ENCODE peak calls at places on chromosomes 1 and 21, in four cellular contexts. U, I, K and E are unnamed samples.

GRCh38 chr21:42191978-42192595 is 26.9 kb upstream of the ABCG1 start:
- DNase-seq in U (no peak), I (no peak), K (no peak), E (no peak)

GRCh38 chr1:213387380-213388015 is 336.5 kb downstream of the RPS6KC1 start:
- DNase-seq in U (no peak), I (no peak), K (no peak), E (no peak)

GRCh38 chr21:44925027-44925755 is 4.5 kb upstream of the ITGB2 start:
- DNase-seq in U (no peak), I (no peak), K (peak), E (no peak)

GRCh38 chr1:182968151-182968741 is 15.3 kb upstream of the SHCBP1L start:
- DNase-seq in U (no peak), I (no peak), K (peak), E (peak)

GRCh38 chr1:209072481-209072880 is 511.0 kb upstream of the CAMK1G start:
- DNase-seq in U (no peak), I (no peak), K (no peak), E (no peak)

GRCh38 chr1:234521802-234522185 is 42.8 kb upstream of the TARBP1 start:
- DNase-seq in U (no peak), I (no peak), K (no peak), E (no peak)

GRCh38 chr1:82059931-82060330 is 259.2 kb downstream of the ADGRL2 start:
- DNase-seq in U (no peak), I (no peak), K (no peak), E (no peak)

GRCh38 chr1:228035844-228036243 is 29.0 kb downstream of the WNT3A start:
- DNase-seq in U (peak), I (no peak), K (no peak), E (no peak)

GRCh38 chr1:206537141-206537540 is 29.8 kb downstream of the RASSF5 start:
- DNase-seq in U (no peak), I (no peak), K (peak), E (no peak)

DNA sequence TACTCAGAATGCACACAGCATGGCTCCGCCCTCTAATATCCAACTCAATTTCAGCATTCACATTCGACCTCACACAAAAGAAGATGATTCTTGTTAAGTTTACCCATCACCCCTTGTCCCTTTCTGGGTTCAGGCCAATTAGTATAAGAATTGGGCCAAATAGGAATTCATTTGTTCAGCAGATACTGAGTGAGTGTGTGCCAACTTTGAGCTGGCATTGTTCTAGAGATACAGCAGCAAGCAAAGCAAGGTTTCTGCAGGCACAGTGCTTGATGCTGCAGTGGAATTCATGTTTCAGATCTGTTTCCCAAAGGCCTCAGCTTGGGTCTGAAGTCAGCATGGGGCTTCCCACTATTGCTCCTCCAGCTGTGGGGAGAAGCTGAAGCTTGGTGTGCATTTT is 6.5 kb downstream of the FNDC7 start:
- DNase-seq in U (no peak), I (no peak), K (peak), E (no peak)
- H2BK15ac ChIP-seq in U (no peak), I (no peak), K (peak), E (no peak)

GRCh38 chr1:181073638-181074037 is 14.9 kb upstream of the IER5 start:
- DNase-seq in U (no peak), I (no peak), K (peak), E (no peak)

GRCh38 chr1:181077576-181078242 is 10.8 kb upstream of the IER5 start:
- DNase-seq in U (no peak), I (no peak), K (peak), E (peak)

GRCh38 chr1:181076852-181077251 is 11.6 kb upstream of the IER5 start:
- DNase-seq in U (no peak), I (no peak), K (no peak), E (no peak)

GRCh38 chr1:181079382-181079781 is 9.1 kb upstream of the IER5 start:
- DNase-seq in U (no peak), I (no peak), K (peak), E (no peak)

GRCh38 chr1:181075727-181076350 is 12.7 kb upstream of the IER5 start:
- DNase-seq in U (no peak), I (no peak), K (no peak), E (no peak)
- H2BK15ac ChIP-seq in U (no peak), I (no peak), K (peak), E (no peak)

GRCh38 chr1:246989901-246990300 is 18.0 kb downstream of the ZNF695 start:
- DNase-seq in U (no peak), I (no peak), K (no peak), E (no peak)
- H2BK15ac ChIP-seq in U (no peak), I (no peak), K (no peak), E (no peak)

DNA sequence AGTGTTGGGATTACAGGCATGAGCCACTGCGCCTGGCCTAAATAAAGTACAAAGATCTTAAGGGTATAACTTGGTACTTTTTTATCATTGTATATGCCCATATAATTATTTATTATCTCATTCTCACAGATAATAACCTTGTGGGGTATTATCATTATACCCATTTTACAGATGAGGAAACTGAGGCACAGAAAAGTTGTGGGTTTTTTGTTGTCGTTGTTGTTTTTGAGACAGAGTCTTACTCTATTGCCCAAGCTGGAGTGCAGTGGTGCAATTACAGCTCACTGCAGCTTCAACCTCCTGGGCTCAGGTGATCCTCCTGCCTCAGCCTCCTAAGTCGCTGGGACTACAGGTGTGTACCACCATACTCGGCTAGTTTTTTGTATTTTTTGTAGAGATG is 4.1 kb downstream of the CGN start:
- DNase-seq in U (no peak), I (no peak), K (no peak), E (no peak)
- H2BK15ac ChIP-seq in U (no peak), I (no peak), K (no peak), E (no peak)

GRCh38 chr1:8908388-8909151 is 30.1 kb upstream of the ENO1 start:
- DNase-seq in U (no peak), I (no peak), K (no peak), E (peak)
- H2BK15ac ChIP-seq in U (no peak), I (no peak), K (no peak), E (no peak)

DNA sequence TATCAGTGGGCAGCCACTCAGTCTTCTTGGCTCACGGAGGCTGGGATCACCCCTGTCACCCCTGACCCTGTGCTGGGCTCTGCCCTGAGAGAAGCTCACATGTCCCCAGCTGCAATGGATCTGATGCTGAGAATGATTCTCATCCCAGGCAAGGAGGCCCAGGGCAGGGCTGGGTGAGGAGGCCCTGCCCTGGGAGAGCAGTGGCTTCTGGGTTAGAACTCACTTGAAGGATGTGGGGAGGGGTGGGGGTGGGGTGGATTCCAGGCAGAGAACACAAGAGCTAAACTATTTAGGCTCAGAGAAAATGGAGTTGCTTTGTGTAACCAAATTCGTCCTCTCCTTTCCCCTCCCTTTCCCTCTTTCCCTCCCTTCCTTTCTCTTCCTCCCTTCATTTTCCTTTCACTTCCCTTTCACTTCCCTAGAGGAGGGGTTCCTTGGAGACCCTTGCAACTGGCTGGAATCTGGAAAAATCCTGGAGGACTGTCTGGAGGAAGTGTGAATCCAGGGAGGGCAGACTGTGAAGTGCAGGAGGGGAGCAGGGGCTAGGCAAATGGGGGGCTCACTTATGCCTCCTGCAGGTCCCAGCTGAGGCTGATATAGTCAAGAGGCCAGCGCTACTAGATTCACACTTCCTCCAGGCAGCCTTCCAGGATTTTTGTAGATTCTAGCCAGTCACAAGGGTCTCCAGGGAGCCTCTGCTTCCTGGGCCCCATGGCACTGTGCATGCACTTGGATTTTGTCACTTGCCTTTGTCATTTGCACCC is 47.0 kb downstream of the IGSF21 start:
- DNase-seq in U (no peak), I (no peak), K (no peak), E (peak)
- H2BK15ac ChIP-seq in U (no peak), I (peak), K (no peak), E (no peak)

GRCh38 chr1:236520445-236521005 is 3.3 kb upstream of the LGALS8 start:
- DNase-seq in U (no peak), I (no peak), K (no peak), E (peak)

GRCh38 chr1:236514703-236515442 is 8.9 kb upstream of the LGALS8 start:
- DNase-seq in U (no peak), I (no peak), K (no peak), E (no peak)

GRCh38 chr1:236515443-236515958 is 8.3 kb upstream of the LGALS8 start:
- DNase-seq in U (no peak), I (no peak), K (no peak), E (no peak)

GRCh38 chr1:236516929-236517704 is 6.7 kb upstream of the LGALS8 start:
- DNase-seq in U (no peak), I (no peak), K (peak), E (no peak)

GRCh38 chr1:236518343-236518742 is 5.4 kb upstream of the LGALS8 start:
- DNase-seq in U (no peak), I (no peak), K (no peak), E (no peak)
- H2BK15ac ChIP-seq in U (no peak), I (no peak), K (no peak), E (no peak)